ENCODE peak calls at places on chromosome 1, in four cellular contexts. I is K562, J is HepG2, N is GM12878. B is an unnamed sample.

GRCh38 chr1:25628741-25629421 is 12.3 kb downstream of the MAN1C1 start:
- DNase-seq in J (no peak), N (no peak), I (no peak), B (no peak)

GRCh38 chr1:234915923-234916675 is 212.5 kb downstream of the TOMM20 start:
- DNase-seq in J (no peak), N (no peak), I (no peak), B (no peak)

GRCh38 chr1:226967665-226968064 is 27.6 kb downstream of the COQ8A start:
- DNase-seq in J (no peak), I (no peak), N (no peak), B (no peak)

GRCh38 chr1:94698341-94698740 is 121.8 kb upstream of the SLC44A3 start:
- DNase-seq in N (no peak), J (no peak), I (no peak), B (no peak)

GRCh38 chr1:53089478-53090226 is 27.6 kb downstream of the PODN start:
- DNase-seq in N (no peak), I (no peak), J (peak), B (no peak)

GRCh38 chr1:30596470-30596869 is 126.9 kb downstream of the MATN1 start:
- DNase-seq in J (no peak), I (no peak), N (no peak), B (no peak)

GRCh38 chr1:39826583-39826982 is 37.9 kb upstream of the BMP8B start:
- DNase-seq in I (peak), J (no peak), N (no peak), B (no peak)

GRCh38 chr1:14968251-14968812 is 185.2 kb upstream of the TMEM51 start:
- DNase-seq in J (no peak), N (no peak), I (no peak), B (peak)

GRCh38 chr1:60547821-60548220 is 474.3 kb upstream of the C1orf87 start:
- DNase-seq in N (no peak), J (no peak), I (no peak), B (no peak)

GRCh38 chr1:53398585-53399365 is 60.4 kb upstream of the DMRTB1 start:
- DNase-seq in J (no peak), I (no peak), N (no peak), B (no peak)

GRCh38 chr1:196535727-196536126 is 72.5 kb downstream of the KCNT2 start:
- DNase-seq in I (peak), N (no peak), J (no peak), B (peak)

GRCh38 chr1:114130846-114131525 is 22.7 kb downstream of the SYT6 start:
- DNase-seq in I (no peak), N (peak), J (no peak), B (no peak)

GRCh38 chr1:160993544-160993943 is 27.4 kb downstream of the F11R start:
- DNase-seq in N (no peak), J (peak), I (peak), B (no peak)

GRCh38 chr1:147627435-147628110 is 42.8 kb downstream of the ACP6 start:
- DNase-seq in J (peak), I (peak), N (no peak), B (peak)

GRCh38 chr1:29557066-29557465 is 320.7 kb downstream of the PTPRU start:
- DNase-seq in I (no peak), J (no peak), N (no peak), B (no peak)

GRCh38 chr1:165397945-165398344 is 41.4 kb upstream of the LMX1A start:
- DNase-seq in I (peak), J (no peak), N (no peak), B (peak)

GRCh38 chr1:53413175-53414001 is 45.8 kb upstream of the DMRTB1 start:
- DNase-seq in N (peak), I (no peak), J (peak), B (no peak)

GRCh38 chr1:27445177-27445936 is 44.6 kb downstream of the WASF2 start:
- DNase-seq in N (no peak), I (no peak), J (peak), B (no peak)
- TF ChIP-seq JUNB in N (peak), I (no peak), J (no peak), B (no peak)

DNA sequence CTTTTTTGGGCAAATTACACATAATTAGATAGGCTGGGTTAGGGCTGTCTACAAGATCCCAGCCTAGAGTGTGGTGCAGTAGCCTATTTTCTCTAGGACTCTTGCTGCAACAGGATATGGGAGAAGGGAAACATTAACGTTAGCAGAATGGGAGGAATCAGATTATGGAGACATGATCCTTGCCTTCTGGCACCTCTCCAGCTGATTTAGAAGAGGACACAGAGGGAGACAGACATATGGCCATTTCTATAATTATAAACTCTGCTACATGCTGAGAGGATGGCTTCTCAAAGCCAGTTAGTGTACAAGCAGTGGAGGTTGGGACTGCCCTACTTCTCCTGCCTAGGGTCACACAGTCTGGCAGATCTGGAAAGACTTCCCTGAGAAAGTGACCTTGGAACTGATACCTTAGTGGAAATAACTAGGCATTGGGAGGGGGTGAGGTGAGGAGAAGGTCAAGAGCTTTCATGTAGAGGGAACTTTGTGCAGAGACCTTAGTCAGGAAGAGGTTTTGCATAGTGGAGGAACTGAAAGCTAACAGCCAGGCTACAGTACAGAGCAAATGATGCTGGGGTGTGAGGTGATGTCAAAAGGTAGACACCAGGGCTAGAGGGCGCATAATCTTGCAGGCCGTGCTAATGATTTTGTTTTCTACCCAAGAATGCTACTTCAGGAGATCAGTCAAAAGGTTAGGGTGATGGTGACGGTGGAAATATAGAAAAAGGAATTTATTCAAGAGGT is 1.2 kb upstream of the CD1D start:
- DNase-seq in N (no peak), J (no peak), I (no peak), B (no peak)
- TF ChIP-seq CREB1 in N (peak), J (no peak), I (no peak), B (no peak)

GRCh38 chr1:63772201-63772600 is 1.6 kb upstream of the ROR1 start:
- DNase-seq in I (no peak), N (no peak), J (peak), B (no peak)

GRCh38 chr1:63773815-63774616 is at the start of gene ROR1:
- DNase-seq in N (no peak), J (peak), I (peak), B (peak)

GRCh38 chr1:63774617-63775417 is 1.0 kb downstream of the ROR1 start:
- DNase-seq in J (no peak), N (no peak), I (no peak), B (peak)

GRCh38 chr1:63772876-63773275 is 941 bp upstream of the ROR1 start:
- DNase-seq in N (no peak), J (no peak), I (no peak), B (peak)

DNA sequence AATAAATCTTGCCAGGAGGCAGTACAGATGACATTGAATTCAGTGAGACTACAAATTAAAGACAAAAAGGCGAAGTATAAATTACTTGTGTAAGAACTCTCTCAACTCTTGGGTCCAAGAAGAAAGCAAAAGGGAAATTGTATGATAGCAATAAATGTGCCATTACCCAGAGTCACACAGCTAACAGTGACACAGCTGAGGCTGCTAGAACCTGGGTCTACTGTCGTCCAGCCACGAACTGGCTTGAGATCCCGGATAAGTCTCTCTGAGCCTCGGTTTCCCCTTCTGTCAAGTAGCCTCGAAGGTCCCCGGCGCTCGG is 362 bp upstream of the ROR1 start:
- DNase-seq in I (no peak), J (no peak), N (no peak), B (no peak)
- H2AFZ ChIP-seq in I (no peak), J (no peak), N (no peak), B (no peak)

DNA sequence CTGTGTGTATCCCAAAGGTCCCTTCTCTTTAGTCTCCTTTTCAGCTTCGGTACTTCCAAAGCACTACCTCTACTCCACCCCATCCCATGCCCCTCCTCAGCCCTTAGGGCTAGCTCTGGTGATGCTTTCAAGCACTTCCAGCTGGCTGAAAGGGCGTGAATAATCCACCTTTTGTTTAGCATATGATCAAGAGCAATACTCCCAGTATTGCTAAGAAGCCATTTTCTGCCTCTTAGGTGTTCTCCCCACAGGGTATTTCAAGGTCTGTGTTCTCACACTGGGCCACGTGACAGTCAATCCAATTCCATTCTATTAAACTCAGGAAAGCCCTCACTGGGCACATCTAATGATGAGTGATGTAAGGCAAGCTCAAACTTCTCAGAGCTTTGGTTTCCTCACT is 298.5 kb upstream of the PROX1 start:
- DNase-seq in I (no peak), N (no peak), J (no peak), B (no peak)
- TF ChIP-seq JUNB in I (no peak), N (no peak), J (no peak), B (no peak)

GRCh38 chr1:230465701-230466100 is 39.6 kb upstream of the PGBD5 start:
- DNase-seq in J (no peak), N (no peak), I (no peak), B (no peak)
- TF ChIP-seq CREB1 in J (no peak), N (no peak), I (no peak), B (no peak)

DNA sequence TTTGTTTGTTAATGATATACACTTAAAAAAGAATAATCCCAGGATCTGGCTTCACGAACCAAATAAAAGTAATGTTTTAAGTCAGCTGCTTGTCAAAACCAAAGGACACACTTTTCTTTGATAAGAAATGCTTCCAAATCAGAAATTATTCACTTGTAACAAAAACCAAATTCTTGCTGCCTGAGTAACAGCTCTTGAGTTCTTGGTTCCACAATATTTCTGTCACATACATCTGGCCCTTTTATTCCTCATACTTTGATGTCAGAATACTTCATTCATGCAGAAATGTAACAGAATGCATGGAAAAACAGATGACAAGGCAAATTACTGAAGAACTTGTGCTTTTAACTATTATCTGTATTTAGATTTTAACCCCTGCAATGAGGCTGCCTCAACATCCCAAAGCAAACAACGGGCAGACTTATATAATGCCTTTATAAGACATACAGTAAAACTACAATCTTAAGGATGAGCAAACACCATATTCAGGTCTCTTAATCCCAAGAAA is 1.5 kb downstream of the VAMP4 start:
- DNase-seq in I (no peak), J (no peak), N (no peak), B (no peak)
- H2AFZ ChIP-seq in I (no peak), J (no peak), N (no peak), B (no peak)

GRCh38 chr1:118223426-118223825 is 38.4 kb upstream of the SPAG17 start:
- DNase-seq in J (peak), I (peak), N (no peak), B (peak)
- TF ChIP-seq JUNB in J (no peak), I (no peak), N (no peak), B (no peak)

DNA sequence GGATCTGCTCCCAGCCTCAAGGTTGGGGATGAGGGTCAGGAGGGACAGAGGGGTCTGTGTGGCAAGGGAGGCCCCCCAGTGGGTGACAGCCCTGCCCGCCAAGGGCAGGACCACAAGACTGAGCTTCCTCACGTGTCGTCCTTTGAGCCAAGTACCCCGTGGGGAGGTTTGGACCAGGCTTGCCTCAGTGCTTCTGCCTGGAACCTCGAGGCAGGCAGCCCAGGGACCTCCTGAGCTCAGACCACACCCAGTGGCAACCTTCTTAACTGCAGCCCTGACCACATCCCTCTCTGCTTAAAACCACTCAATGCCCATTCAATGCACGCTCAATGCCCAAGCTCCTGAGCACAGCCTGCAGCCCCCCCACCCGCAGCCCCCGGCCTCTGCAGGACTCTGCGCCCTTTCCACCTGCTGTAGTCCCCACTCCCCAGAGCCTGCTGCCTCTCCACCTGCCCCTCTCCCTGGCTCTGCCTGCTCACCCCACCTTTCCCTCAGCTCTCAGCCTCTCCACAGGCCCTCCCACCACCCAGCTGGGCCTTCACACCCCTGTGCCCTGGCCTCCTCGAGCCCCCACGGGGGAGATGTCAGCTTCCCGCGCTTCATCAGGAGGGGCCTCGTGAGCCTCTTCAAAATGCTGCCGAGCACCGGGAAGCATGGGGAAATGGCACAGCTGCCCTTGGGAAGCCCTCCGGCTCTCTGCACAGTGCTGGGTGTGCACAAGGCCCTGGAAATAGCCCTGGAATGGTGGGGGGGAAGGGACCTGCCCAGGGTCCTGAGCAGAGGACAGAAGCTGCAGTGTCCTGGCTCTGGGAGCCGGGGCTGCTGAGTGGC is 129.3 kb upstream of the VAMP3 start:
- DNase-seq in J (no peak), N (no peak), I (no peak), B (peak)
- TF ChIP-seq CREB1 in J (no peak), N (no peak), I (no peak), B (no peak)

DNA sequence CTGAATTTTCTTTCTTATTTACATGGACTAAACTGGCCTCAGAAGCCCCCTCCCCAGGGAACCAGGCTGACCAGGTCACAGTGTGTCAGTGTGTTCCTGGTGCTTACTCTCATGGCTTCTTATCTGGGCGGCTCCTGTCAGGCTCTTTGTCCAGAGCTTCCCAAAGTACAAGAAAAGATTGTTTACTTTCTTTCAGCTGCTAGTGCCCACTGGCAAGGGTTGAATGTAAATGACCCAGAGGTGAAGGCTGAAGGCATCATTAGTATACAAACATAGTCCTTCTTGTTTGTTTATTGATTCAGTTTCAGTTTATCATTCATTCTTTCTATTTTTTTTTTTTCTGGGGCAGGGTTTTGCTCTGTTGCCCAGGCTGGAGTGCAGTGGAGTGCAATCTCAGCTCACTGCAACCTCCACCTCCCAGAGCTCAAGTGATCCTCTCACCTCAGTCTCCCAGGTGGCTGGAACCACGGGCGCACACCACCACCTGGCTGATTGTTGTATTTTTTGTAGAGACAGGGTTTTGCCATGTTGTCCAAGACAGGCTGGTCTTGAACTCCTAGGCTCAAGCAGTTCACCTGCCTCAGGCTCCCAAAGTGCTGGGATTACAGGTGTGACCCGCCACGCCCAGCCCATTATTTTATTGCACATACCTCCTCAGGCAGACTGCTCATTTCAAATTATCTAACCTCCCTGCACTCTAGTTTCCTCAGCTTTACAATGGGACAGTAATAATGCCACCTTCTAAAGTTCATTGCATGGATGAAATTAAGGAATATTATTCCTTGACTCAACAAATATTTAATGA is 9.8 kb upstream of the KDM4A start:
- DNase-seq in J (no peak), N (no peak), I (no peak), B (no peak)
- H2AFZ ChIP-seq in J (no peak), N (no peak), I (no peak), B (no peak)

GRCh38 chr1:216807696-216808095 is 84.5 kb upstream of the ESRRG start:
- DNase-seq in J (no peak), I (no peak), N (no peak), B (no peak)
- TF ChIP-seq JUNB in J (no peak), I (no peak), N (no peak), B (no peak)

B was measured in GM23338.